ENCODE peak calls at places on chromosomes 2 and 18, in four cellular contexts. R is iPS-NIHi11, U is left lung, Q is fibroblast of lung. L is an unnamed sample.

GRCh38 chr2:29613792-29614266 is 307.6 kb downstream of the ALK start:
- DNase-seq in R (no peak), U (no peak), Q (no peak), L (no peak)

GRCh38 chr2:160376576-160376975 is 117.0 kb downstream of the RBMS1 start:
- DNase-seq in R (no peak), U (no peak), Q (peak; percentile 70), L (no peak)

GRCh38 chr2:151796774-151797173 is 31.4 kb downstream of the ARL5A start:
- DNase-seq in R (no peak), U (no peak), Q (no peak), L (no peak)

GRCh38 chr2:192390401-192390800 is 195.7 kb upstream of the TMEFF2 start:
- DNase-seq in R (no peak), U (no peak), Q (no peak), L (no peak)

GRCh38 chr2:40030451-40030975 is 251.5 kb upstream of the THUMPD2 start:
- DNase-seq in R (no peak), U (no peak), Q (no peak), L (no peak)

GRCh38 chr2:132542953-132543569 is 126.5 kb downstream of the GPR39 start:
- DNase-seq in R (no peak), U (no peak), Q (no peak), L (no peak)

GRCh38 chr2:230849633-230850357 is 14.9 kb upstream of the ITM2C start:
- DNase-seq in R (peak; percentile 85), U (no peak), Q (no peak), L (peak; percentile 61)

GRCh38 chr2:142755191-142755590 is 122.3 kb upstream of the KYNU start:
- DNase-seq in R (no peak), U (no peak), Q (no peak), L (no peak)

GRCh38 chr18:616380-616995 is 19.7 kb downstream of the CLUL1 start:
- DNase-seq in R (peak; percentile 32), U (no peak), Q (peak; percentile 73), L (no peak)

GRCh38 chr2:199163901-199164300 is 293.8 kb downstream of the SATB2 start:
- DNase-seq in R (no peak), U (no peak), Q (no peak), L (no peak)

GRCh38 chr2:64938607-64939285 is 50.5 kb upstream of the SLC1A4 start:
- DNase-seq in R (no peak), U (no peak), Q (no peak), L (no peak)

GRCh38 chr2:120760446-120761135 is 24.9 kb downstream of the GLI2 start:
- DNase-seq in R (no peak), U (no peak), Q (peak; percentile 44), L (no peak)

GRCh38 chr2:102278720-102279390 is 32.5 kb upstream of the IL1RL1 start:
- DNase-seq in R (no peak), U (no peak), Q (peak; percentile 52), L (no peak)

GRCh38 chr2:70960833-70961647 is 17.4 kb upstream of the ANKRD53 start:
- DNase-seq in R (peak; percentile 41), U (no peak), Q (no peak), L (no peak)

GRCh38 chr2:196967126-196967525 is 40.6 kb upstream of the PGAP1 start:
- DNase-seq in R (peak; percentile 52), U (no peak), Q (peak; percentile 73), L (no peak)

GRCh38 chr2:98448441-98449145 is 3.9 kb downstream of the INPP4A start:
- DNase-seq in R (no peak), U (no peak), Q (no peak), L (no peak)

GRCh38 chr18:77140439-77141109 is 8.0 kb upstream of the MBP start:
- DNase-seq in R (no peak), U (peak; percentile 72), Q (no peak), L (no peak)

GRCh38 chr18:74609535-74609934 is 11.9 kb downstream of the ZNF407 start:
- DNase-seq in R (no peak), U (no peak), Q (peak; percentile 49), L (no peak)

GRCh38 chr18:59084286-59084779 is 55.4 kb upstream of the SEC11C start:
- DNase-seq in R (peak; percentile 83), U (peak; percentile 53), Q (peak; percentile 71), L (no peak)

GRCh38 chr2:53970095-53970897 is 497 bp downstream of the PSME4 start:
- DNase-seq in R (peak; percentile 35), U (peak; percentile 43), Q (peak; percentile 37), L (no peak)

GRCh38 chr2:239197146-239197545 is 203.7 kb downstream of the HDAC4 start:
- DNase-seq in R (no peak), U (peak; percentile 28), Q (no peak), L (peak; percentile 49)

GRCh38 chr2:222751821-222752719 is 80.6 kb downstream of the MOGAT1 start:
- DNase-seq in R (no peak), U (no peak), Q (no peak), L (no peak)

GRCh38 chr2:157784169-157784822 is 91.8 kb downstream of the ACVR1 start:
- DNase-seq in R (peak; percentile 29), U (peak; percentile 37), Q (peak; percentile 38), L (no peak)

GRCh38 chr2:120625865-120626560 is 109.7 kb upstream of the GLI2 start:
- DNase-seq in R (peak; percentile 50), U (peak; percentile 87), Q (no peak), L (no peak)

L was measured in RWPE2.